ENCODE peak calls at places on chromosomes 5 and 9, in nine cellular contexts. T is foreskin fibroblast; A is epithelial cell of esophagus; X is right lobe of liver; N is fibroblast of mammary gland; C is AG09309; P is endothelial cell of umbilical vein; U is CD8-positive, alpha-beta memory T cell; W is HL-60. J is an unnamed sample.

GRCh38 chr9:100408541-100409175 is 18.3 kb upstream of the MSANTD3 start:
- DNase-seq in W (no peak), N (no peak), X (no peak), P (no peak), U (no peak), C (no peak), T (no peak), A (no peak), J (no peak)

GRCh38 chr9:104879555-104880318 is 48.2 kb downstream of the ABCA1 start:
- DNase-seq in P (peak), N (peak), W (no peak), T (no peak), C (peak), U (no peak), X (no peak), A (no peak), J (no peak)

GRCh38 chr9:71357346-71357745 is 235.9 kb upstream of the TRPM3 start:
- DNase-seq in T (no peak), U (no peak), A (no peak), W (no peak), C (no peak), X (no peak), P (no peak), N (no peak), J (no peak)

GRCh38 chr5:139636207-139636792 is 11.8 kb upstream of the CXXC5 start:
- DNase-seq in U (peak), N (no peak), T (no peak), A (peak), P (no peak), C (no peak), X (no peak), W (no peak), J (no peak)

GRCh38 chr9:4622016-4622415 is 40.1 kb upstream of the PLPP6 start:
- DNase-seq in U (no peak), W (no peak), X (no peak), T (no peak), A (no peak), N (no peak), C (no peak), P (no peak), J (no peak)

GRCh38 chr5:107485184-107485583 is 185.6 kb downstream of the EFNA5 start:
- DNase-seq in X (no peak), P (no peak), U (no peak), A (no peak), T (no peak), W (no peak), N (no peak), C (no peak), J (no peak)

GRCh38 chr5:179343902-179344300 is 1.4 kb downstream of the ADAMTS2 start:
- DNase-seq in P (no peak), A (no peak), U (no peak), N (peak), X (peak), C (no peak), W (no peak), T (peak), J (no peak)

GRCh38 chr9:22108581-22109370 is 99.7 kb upstream of the CDKN2B start:
- DNase-seq in N (peak), T (no peak), P (peak), C (no peak), U (no peak), A (no peak), X (no peak), W (no peak), J (no peak)

GRCh38 chr9:129404621-129405020 is 216.3 kb downstream of the C9orf50 start:
- DNase-seq in X (no peak), U (no peak), T (no peak), P (no peak), A (no peak), W (no peak), C (no peak), N (no peak), J (no peak)

GRCh38 chr5:35186749-35187148 is 43.5 kb downstream of the PRLR start:
- DNase-seq in A (no peak), W (no peak), U (no peak), P (no peak), N (no peak), T (no peak), C (no peak), X (no peak), J (no peak)

GRCh38 chr9:79975471-79976316 is 403.9 kb downstream of the TLE4 start:
- DNase-seq in A (no peak), N (no peak), T (no peak), U (no peak), W (no peak), P (no peak), C (no peak), X (no peak), J (no peak)

GRCh38 chr9:6055213-6055612 is 39.8 kb upstream of the RANBP6 start:
- DNase-seq in X (no peak), A (peak), C (peak), U (no peak), N (peak), W (peak), P (peak), T (peak), J (peak)

GRCh38 chr9:5122542-5122941 is 62.9 kb downstream of the INSL6 start:
- DNase-seq in U (no peak), T (no peak), X (no peak), P (no peak), A (peak), W (no peak), C (no peak), N (no peak), J (no peak)

GRCh38 chr9:23740531-23740930 is 85.5 kb downstream of the ELAVL2 start:
- DNase-seq in N (no peak), X (no peak), T (no peak), U (no peak), P (no peak), W (no peak), A (no peak), C (no peak), J (no peak)

GRCh38 chr5:155746340-155747038 is 580.5 kb upstream of the SGCD start:
- DNase-seq in N (no peak), A (no peak), T (no peak), C (no peak), W (no peak), P (no peak), U (no peak), X (no peak), J (no peak)

GRCh38 chr9:134253596-134254205 is 72.6 kb upstream of the RXRA start:
- DNase-seq in C (peak), P (no peak), T (peak), X (no peak), A (no peak), W (no peak), N (peak), U (no peak), J (no peak)

GRCh38 chr5:124902097-124902821 is 155.8 kb upstream of the ZNF608 start:
- DNase-seq in P (peak), N (peak), W (no peak), A (peak), U (no peak), C (no peak), T (no peak), X (no peak), J (peak)

GRCh38 chr9:83451308-83451707 is 86.9 kb downstream of the FRMD3 start:
- DNase-seq in N (no peak), X (no peak), U (no peak), T (no peak), C (no peak), A (no peak), P (no peak), W (no peak), J (no peak)

GRCh38 chr9:116208417-116209232 is 55.0 kb downstream of the PAPPA start:
- DNase-seq in X (no peak), C (peak), W (no peak), U (no peak), T (peak), A (peak), N (peak), P (no peak), J (no peak)

GRCh38 chr9:109843651-109844050 is 63.7 kb downstream of the PALM2AKAP2 start:
- DNase-seq in A (no peak), N (no peak), T (no peak), U (no peak), C (no peak), W (no peak), P (no peak), X (peak), J (no peak)

GRCh38 chr5:79771387-79771786 is 81.8 kb downstream of the CMYA5 start:
- DNase-seq in N (peak), C (peak), A (no peak), T (peak), U (no peak), W (no peak), P (no peak), X (no peak), J (peak)

GRCh38 chr5:40615586-40616193 is 64.0 kb upstream of the PTGER4 start:
- DNase-seq in W (peak), P (no peak), T (no peak), C (no peak), U (no peak), X (no peak), N (peak), A (peak), J (no peak)

GRCh38 chr5:97750576-97750975 is 567.5 kb upstream of the RIOK2 start:
- DNase-seq in U (no peak), C (no peak), N (peak), A (no peak), X (no peak), P (no peak), T (no peak), W (no peak), J (no peak)

GRCh38 chr5:98911221-98912040 is 17.4 kb downstream of the CHD1 start:
- DNase-seq in X (no peak), N (no peak), C (no peak), U (no peak), A (no peak), W (no peak), T (no peak), P (no peak), J (no peak)

GRCh38 chr5:91058575-91058974 is 324.5 kb downstream of the ARRDC3 start:
- DNase-seq in W (no peak), U (no peak), A (peak), C (no peak), X (no peak), N (no peak), P (peak), T (no peak), J (no peak)
- H3K4me3 ChIP-seq in W (no peak), U (no peak), A (no peak), C (no peak), X (no peak), N (no peak), P (no peak), T (no peak), J (no peak)

GRCh38 chr5:88829053-88829452 is 53.9 kb downstream of the MEF2C start:
- DNase-seq in P (peak), C (no peak), X (no peak), U (no peak), A (no peak), N (no peak), T (no peak), W (peak), J (no peak)

GRCh38 chr5:88831856-88832255 is 51.1 kb downstream of the MEF2C start:
- DNase-seq in T (no peak), U (no peak), X (no peak), N (no peak), C (no peak), A (no peak), P (peak), W (no peak), J (no peak)

GRCh38 chr5:88827997-88828396 is 55.0 kb downstream of the MEF2C start:
- DNase-seq in T (no peak), W (no peak), U (no peak), A (no peak), N (no peak), C (no peak), P (peak), X (no peak), J (no peak)

GRCh38 chr5:88830567-88830966 is 52.4 kb downstream of the MEF2C start:
- DNase-seq in N (no peak), P (no peak), C (no peak), T (no peak), X (no peak), U (no peak), A (no peak), W (no peak), J (no peak)

GRCh38 chr5:88829773-88830172 is 53.2 kb downstream of the MEF2C start:
- DNase-seq in X (no peak), P (peak), A (no peak), W (no peak), N (no peak), C (no peak), T (no peak), U (no peak), J (no peak)
- H3K4me3 ChIP-seq in X (no peak), P (no peak), A (no peak), W (no peak), N (no peak), C (no peak), T (peak), U (no peak), J (no peak)

DNA sequence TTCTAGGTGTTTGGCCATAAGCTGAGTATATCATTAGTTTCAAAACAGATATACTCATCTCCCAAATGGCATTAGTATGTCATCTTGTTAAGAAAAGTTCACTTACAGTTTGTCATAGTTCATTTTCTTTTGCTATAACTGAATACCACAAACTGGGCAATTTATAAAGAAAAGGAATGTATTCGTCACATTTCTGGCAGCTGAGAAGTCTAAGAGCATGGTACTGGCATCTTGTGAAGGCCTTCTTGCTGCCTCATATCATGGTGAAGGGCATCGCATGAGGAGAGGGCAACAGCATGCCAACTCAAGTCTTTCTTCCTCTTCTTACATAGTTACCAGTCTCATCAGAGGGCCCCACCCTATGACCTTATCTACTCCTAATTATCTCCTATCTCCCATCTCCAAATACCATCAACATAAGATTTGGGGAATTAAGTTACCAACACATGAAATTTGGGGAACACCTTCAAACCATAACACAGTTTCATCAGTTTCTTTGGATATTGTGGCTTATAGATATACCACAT is 20.4 kb upstream of the ITGA1 start:
- DNase-seq in X (no peak), N (no peak), U (no peak), A (no peak), W (no peak), C (no peak), T (no peak), P (no peak), J (no peak)
- H3K4me3 ChIP-seq in X (no peak), N (no peak), U (no peak), A (no peak), W (no peak), C (no peak), T (no peak), P (no peak), J (no peak)

DNA sequence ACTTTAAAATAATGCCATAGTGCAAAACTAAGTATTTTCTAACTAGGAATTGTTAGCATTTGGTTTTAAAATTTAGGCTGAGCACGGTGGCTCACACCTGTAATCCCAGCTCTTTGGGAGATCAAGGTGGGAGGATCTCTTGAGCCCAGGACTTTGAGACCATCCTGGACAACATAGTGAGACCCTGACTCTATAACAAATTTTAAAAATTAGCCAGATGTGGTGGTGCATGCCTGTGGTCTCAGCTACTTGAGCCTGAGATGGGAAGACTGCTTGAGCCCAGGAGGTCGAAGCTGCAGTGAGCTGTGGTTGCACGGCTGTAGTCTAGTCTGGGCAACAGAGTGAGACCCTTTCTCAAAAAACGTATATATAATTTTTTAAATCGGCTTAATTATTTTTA is 4.9 kb downstream of the OTULIN start:
- DNase-seq in W (no peak), A (no peak), P (no peak), T (no peak), U (no peak), N (no peak), X (no peak), C (no peak), J (no peak)
- H3K4me3 ChIP-seq in W (no peak), A (no peak), P (no peak), T (no peak), U (no peak), N (no peak), X (no peak), C (no peak), J (no peak)

DNA sequence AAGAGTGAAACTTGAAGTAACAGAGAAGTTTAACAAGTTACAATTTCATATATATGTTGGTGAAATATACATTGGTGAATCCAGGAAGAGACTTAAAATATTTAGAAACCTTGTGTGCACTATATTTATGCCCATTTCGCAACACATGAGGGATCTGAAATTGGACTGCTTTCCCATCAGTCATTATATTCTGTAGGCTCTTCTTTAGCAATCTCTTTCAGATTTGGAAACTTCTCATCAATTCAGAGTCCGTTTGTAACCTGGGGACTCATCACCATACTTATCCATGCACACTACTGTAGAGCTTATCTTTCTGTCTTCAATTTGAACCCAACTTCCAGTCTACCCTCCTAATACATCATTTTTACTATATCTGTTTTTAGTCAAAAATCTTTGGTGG is 2.2 kb downstream of the ITGA1 start:
- DNase-seq in X (no peak), A (no peak), U (no peak), N (no peak), C (no peak), P (no peak), T (no peak), W (no peak), J (no peak)
- H3K4me3 ChIP-seq in X (peak), A (no peak), U (no peak), N (no peak), C (no peak), P (no peak), T (no peak), W (no peak), J (no peak)

J was measured in HFF-Myc.